ENCODE peak calls at places on chromosomes 11 and 22, in five cellular contexts. G, Y, F, P and O are unnamed samples.
A peak's percentile ranks its signal among the peaks of the same experiment; 100 is the strongest.

GRCh38 chr11:64851831-64852337 is 7.4 kb upstream of the CDC42BPG start:
- DNase-seq in G (peak; percentile 34), Y (no peak), F (no peak), P (no peak), O (no peak)

GRCh38 chr11:2451916-2452694 is 7.3 kb downstream of the KCNQ1 start:
- DNase-seq in G (no peak), Y (peak; percentile 30), F (no peak), P (no peak), O (no peak)

GRCh38 chr11:115439385-115439784 is 64.8 kb downstream of the CADM1 start:
- DNase-seq in G (no peak), Y (no peak), F (no peak), P (no peak), O (no peak)

GRCh38 chr22:38921126-38921525 is 36.3 kb upstream of the APOBEC3A start:
- DNase-seq in G (no peak), Y (no peak), F (no peak), P (no peak), O (no peak)

GRCh38 chr11:119305556-119306372 is 11.2 kb downstream of the MCAM start:
- DNase-seq in G (no peak), Y (no peak), F (no peak), P (peak; percentile 53), O (no peak)

GRCh38 chr11:102405501-102405900 is 47.1 kb downstream of the TMEM123 start:
- DNase-seq in G (no peak), Y (no peak), F (no peak), P (no peak), O (no peak)

GRCh38 chr22:36475341-36475740 is 6.1 kb downstream of the TXN2 start:
- DNase-seq in G (no peak), Y (no peak), F (no peak), P (no peak), O (no peak)

GRCh38 chr11:104694259-104695070 is 203.8 kb downstream of the CASP12 start:
- DNase-seq in G (no peak), Y (no peak), F (no peak), P (no peak), O (no peak)

GRCh38 chr11:57778318-57779037 is 16.9 kb downstream of the CTNND1 start:
- DNase-seq in G (peak; percentile 67), Y (peak; percentile 83), F (no peak), P (peak; percentile 99), O (peak; percentile 72)

GRCh38 chr22:44451016-44451415 is 47.0 kb downstream of the RTL6 start:
- DNase-seq in G (no peak), Y (no peak), F (no peak), P (no peak), O (no peak)

GRCh38 chr11:10902301-10902700 is 44.4 kb upstream of the ZBED5 start:
- DNase-seq in G (no peak), Y (no peak), F (no peak), P (no peak), O (no peak)

GRCh38 chr11:76700177-76701100 is 29.9 kb upstream of the LRRC32 start:
- DNase-seq in G (peak; percentile 91), Y (peak; percentile 57), F (no peak), P (peak; percentile 15), O (no peak)

GRCh38 chr11:2100361-2101170 is 38.6 kb downstream of the IGF2 start:
- DNase-seq in G (peak; percentile 47), Y (peak; percentile 53), F (no peak), P (no peak), O (no peak)

GRCh38 chr22:42791721-42792452 is 65.2 kb downstream of the ARFGAP3 start:
- DNase-seq in G (no peak), Y (no peak), F (no peak), P (no peak), O (no peak)

GRCh38 chr11:44726278-44727113 is at the start of gene TSPAN18:
- DNase-seq in G (peak; percentile 69), Y (peak; percentile 88), F (peak; percentile 13), P (no peak), O (peak; percentile 64)

GRCh38 chr11:133930053-133930766 is 26.6 kb downstream of the IGSF9B start:
- DNase-seq in G (no peak), Y (no peak), F (no peak), P (no peak), O (no peak)

GRCh38 chr11:117538731-117539130 is 211.1 kb downstream of the CEP164 start:
- DNase-seq in G (no peak), Y (peak; percentile 76), F (no peak), P (no peak), O (no peak)

GRCh38 chr11:100851129-100851528 is 164.0 kb downstream of the ARHGAP42 start:
- DNase-seq in G (no peak), Y (no peak), F (no peak), P (no peak), O (no peak)

GRCh38 chr11:47819743-47820142 is 28.4 kb downstream of the NUP160 start:
- DNase-seq in G (no peak), Y (no peak), F (no peak), P (no peak), O (no peak)

GRCh38 chr22:44461614-44462013 is 36.4 kb downstream of the RTL6 start:
- DNase-seq in G (no peak), Y (no peak), F (no peak), P (no peak), O (no peak)

GRCh38 chr11:1559103-1559951 is 12.7 kb downstream of the DUSP8 start:
- DNase-seq in G (no peak), Y (peak; percentile 52), F (no peak), P (no peak), O (no peak)

GRCh38 chr11:29025001-29025400 is 916.8 kb downstream of the METTL15 start:
- DNase-seq in G (no peak), Y (no peak), F (no peak), P (no peak), O (no peak)

GRCh38 chr11:2668876-2669275 is 30.9 kb downstream of the KCNQ1OT1 start:
- DNase-seq in G (no peak), Y (no peak), F (no peak), P (no peak), O (no peak)

GRCh38 chr11:125724125-125724524 is 22.0 kb upstream of the PATE1 start:
- DNase-seq in G (no peak), Y (no peak), F (no peak), P (peak; percentile 22), O (no peak)

GRCh38 chr22:48885271-48885918 is 942.3 kb downstream of the BRD1 start:
- DNase-seq in G (no peak), Y (no peak), F (no peak), P (no peak), O (no peak)

GRCh38 chr11:10666976-10667892 is 26.3 kb downstream of the IRAG1 start:
- DNase-seq in G (no peak), Y (no peak), F (no peak), P (no peak), O (peak; percentile 20)

GRCh38 chr11:2305140-2305861 is 3.5 kb downstream of the TSPAN32 start:
- DNase-seq in G (peak; percentile 72), Y (peak; percentile 85), F (peak; percentile 4), P (peak; percentile 40), O (peak; percentile 81)

GRCh38 chr11:109884501-109884900 is 208.7 kb upstream of the ZC3H12C start:
- DNase-seq in G (no peak), Y (no peak), F (no peak), P (no peak), O (no peak)

GRCh38 chr11:6601041-6601461 is 2.4 kb downstream of the RRP8 start:
- DNase-seq in G (no peak), Y (no peak), F (no peak), P (no peak), O (no peak)
- TF ChIP-seq FOXM1 in G (no peak), Y (no peak), F (no peak), P (no peak), O (no peak)

DNA sequence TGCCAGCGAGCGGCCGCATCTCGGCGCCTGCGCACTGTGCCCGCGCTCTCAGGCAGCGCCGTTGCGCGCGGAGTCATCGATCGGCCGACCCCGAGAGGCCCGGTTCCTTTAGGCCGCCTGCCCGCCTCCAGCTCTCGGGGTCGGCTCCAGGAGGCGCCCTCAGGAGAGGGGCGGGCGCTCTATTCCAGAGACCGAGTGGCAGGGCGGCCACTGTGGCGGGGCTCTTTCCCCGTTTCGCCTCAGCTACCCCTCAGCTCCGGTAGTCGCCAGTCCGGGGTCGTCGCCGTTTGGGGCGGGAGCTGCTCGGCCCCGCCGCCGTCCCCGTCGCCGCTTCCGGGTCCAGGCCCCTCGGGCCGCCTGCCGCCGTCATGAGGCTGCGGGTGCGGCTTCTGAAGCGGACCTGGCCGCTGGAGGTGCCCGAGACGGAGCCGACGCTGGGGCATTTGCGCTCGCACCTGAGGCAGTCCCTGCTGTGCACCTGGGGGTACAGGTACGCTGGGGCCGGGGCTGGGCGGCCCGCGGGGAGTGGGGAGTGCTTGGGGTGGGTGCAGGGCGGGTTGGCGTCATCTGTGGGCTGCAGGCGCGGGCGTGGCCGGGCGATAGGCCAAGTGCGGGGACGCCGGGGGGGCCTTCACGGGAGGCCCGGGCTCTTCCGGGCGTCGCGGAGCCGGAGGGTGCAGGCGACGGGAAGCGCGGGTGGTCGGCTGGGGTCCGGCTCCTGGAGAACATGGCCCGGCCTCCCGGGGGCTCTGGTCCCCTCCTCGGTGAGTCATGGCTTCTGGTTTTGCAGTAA is at the start of gene FBXO7:
- DNase-seq in G (peak; percentile 85), Y (peak; percentile 94), F (peak; percentile 37), P (peak; percentile 84), O (peak; percentile 96)
- TF ChIP-seq FOXM1 in G (no peak), Y (no peak), F (no peak), P (no peak), O (no peak)

GRCh38 chr22:25365491-25366261 is 146.2 kb downstream of the CRYBB2 start:
- DNase-seq in G (no peak), Y (no peak), F (no peak), P (no peak), O (no peak)
- TF ChIP-seq FOXM1 in G (no peak), Y (no peak), F (no peak), P (no peak), O (no peak)

GRCh38 chr11:84247129-84247528 is 961.0 kb upstream of the CCDC90B start:
- DNase-seq in G (no peak), Y (no peak), F (no peak), P (no peak), O (no peak)

GRCh38 chr11:84250834-84251613 is 964.9 kb upstream of the CCDC90B start:
- DNase-seq in G (no peak), Y (no peak), F (no peak), P (no peak), O (no peak)

GRCh38 chr11:84243629-84244263 is 957.6 kb upstream of the CCDC90B start:
- DNase-seq in G (no peak), Y (no peak), F (no peak), P (no peak), O (no peak)

GRCh38 chr11:84247931-84248330 is 961.8 kb upstream of the CCDC90B start:
- DNase-seq in G (no peak), Y (no peak), F (no peak), P (no peak), O (no peak)

DNA sequence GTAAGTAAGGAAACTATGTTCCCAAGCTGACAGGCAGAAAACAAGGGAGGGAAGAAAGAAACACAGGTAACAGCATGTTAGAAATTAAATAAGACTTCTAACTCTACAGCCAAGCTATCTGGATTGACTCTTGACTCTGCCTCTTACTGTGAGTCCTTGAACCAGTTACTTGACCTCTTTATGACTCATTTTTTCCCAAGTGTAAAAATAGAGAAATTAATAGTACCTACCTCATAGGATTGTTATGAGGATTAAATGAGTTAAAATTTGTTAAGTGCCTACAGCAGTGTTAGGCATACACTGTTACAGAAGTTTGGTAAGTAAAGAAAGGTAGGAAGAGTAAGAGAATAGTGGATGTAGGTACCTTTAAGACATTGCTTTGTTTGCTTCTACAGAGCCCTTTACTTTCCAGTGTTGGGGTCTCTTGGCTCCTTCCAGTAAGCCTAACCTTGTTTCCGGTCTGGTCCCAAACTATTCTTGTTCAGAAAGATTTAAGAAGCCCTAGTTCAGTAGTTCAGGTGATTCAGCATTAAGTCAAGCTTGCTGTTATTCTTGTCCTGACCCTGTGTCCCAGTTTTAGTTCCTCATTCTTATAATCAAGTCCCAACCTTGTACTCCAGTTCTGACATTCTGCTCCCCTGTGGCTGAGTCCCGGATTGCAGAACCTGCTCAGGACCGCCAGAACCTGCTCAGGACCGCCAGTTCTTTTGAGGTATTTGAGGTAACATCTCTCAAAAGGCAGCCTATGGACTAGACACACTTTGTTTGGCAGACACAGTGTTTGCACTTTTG is 963.4 kb upstream of the CCDC90B start:
- DNase-seq in G (no peak), Y (no peak), F (peak; percentile 25), P (no peak), O (no peak)
- TF ChIP-seq FOXM1 in G (no peak), Y (no peak), F (no peak), P (no peak), O (no peak)